ENCODE peak calls at places on chromosomes 3 and 15, in nine cellular contexts. U, J, Z, W, N, F, R, B and Q are unnamed samples.

GRCh38 chr3:134326760-134327593 is 47.3 kb downstream of the AMOTL2 start:
- DNase-seq in J (no peak), W (no peak), U (peak; percentile 76), F (no peak), R (peak; percentile 81), B (no peak), Z (no peak), N (no peak), Q (peak; percentile 56)

GRCh38 chr15:69472046-69472445 is 19.4 kb downstream of the RPLP1 start:
- DNase-seq in N (no peak), U (no peak), B (no peak), R (no peak), Z (no peak), J (no peak), F (no peak), W (no peak), Q (peak; percentile 5)

GRCh38 chr15:78021761-78022160 is 55.8 kb downstream of the TBC1D2B start:
- DNase-seq in U (no peak), N (no peak), Z (no peak), F (no peak), J (no peak), W (no peak), R (no peak), B (no peak), Q (no peak)

GRCh38 chr15:25892126-25892525 is 29.0 kb upstream of the ATP10A start:
- DNase-seq in N (no peak), R (no peak), B (no peak), F (no peak), U (no peak), J (no peak), Z (no peak), W (no peak), Q (no peak)

GRCh38 chr3:55416381-55416821 is 70.7 kb downstream of the WNT5A start:
- DNase-seq in B (no peak), N (no peak), U (no peak), R (no peak), F (no peak), Z (no peak), W (no peak), J (no peak), Q (peak; percentile 58)

GRCh38 chr3:62097121-62097520 is 276.2 kb downstream of the FEZF2 start:
- DNase-seq in U (peak; percentile 63), J (no peak), F (no peak), W (no peak), R (peak; percentile 59), B (no peak), N (no peak), Z (no peak), Q (no peak)

GRCh38 chr3:152175576-152175883 is 93.2 kb upstream of the MBNL1 start:
- DNase-seq in J (no peak), U (no peak), Z (no peak), R (no peak), W (no peak), N (no peak), B (no peak), F (no peak), Q (peak; percentile 17)

GRCh38 chr15:63381301-63382192 is at the start of gene CA12:
- DNase-seq in W (peak; percentile 79), J (peak; percentile 86), N (peak; percentile 45), B (peak; percentile 81), U (no peak), F (peak; percentile 54), Z (no peak), R (peak; percentile 32), Q (no peak)

GRCh38 chr3:60434323-60434722 is 816.9 kb downstream of the FHIT start:
- DNase-seq in N (no peak), B (no peak), F (no peak), R (no peak), Z (no peak), U (no peak), J (no peak), W (no peak), Q (no peak)

GRCh38 chr15:93018574-93018973 is 70.4 kb downstream of the RGMA start:
- DNase-seq in U (no peak), N (no peak), B (no peak), J (no peak), F (no peak), W (no peak), R (no peak), Z (no peak), Q (no peak)

GRCh38 chr3:64911138-64911537 is 223.3 kb upstream of the ADAMTS9 start:
- DNase-seq in Z (no peak), W (no peak), J (no peak), N (no peak), U (no peak), R (no peak), F (no peak), B (no peak), Q (no peak)

GRCh38 chr3:54870423-54870822 is 57.4 kb downstream of the LRTM1 start:
- DNase-seq in U (no peak), Z (no peak), J (no peak), R (peak; percentile 28), F (peak; percentile 22), B (no peak), N (no peak), W (no peak), Q (peak; percentile 45)

GRCh38 chr15:82571722-82572222 is 31.5 kb upstream of the RPS17 start:
- DNase-seq in R (peak; percentile 77), Z (no peak), N (peak; percentile 43), B (no peak), J (peak; percentile 58), F (no peak), W (no peak), U (peak; percentile 80), Q (peak; percentile 28)

GRCh38 chr3:58608648-58609047 is 31.5 kb upstream of the FAM107A start:
- DNase-seq in W (no peak), Z (no peak), F (no peak), R (no peak), U (no peak), B (no peak), J (no peak), N (no peak), Q (no peak)

GRCh38 chr3:42803800-42804112 is 534 bp downstream of the HIGD1A start:
- DNase-seq in R (peak; percentile 33), U (no peak), F (no peak), Z (no peak), W (peak; percentile 89), B (peak; percentile 75), J (peak; percentile 57), N (peak; percentile 43), Q (no peak)

GRCh38 chr15:77986891-77987764 is 90.4 kb downstream of the TBC1D2B start:
- DNase-seq in F (no peak), R (no peak), N (no peak), B (no peak), U (no peak), J (no peak), Z (no peak), W (peak; percentile 75), Q (no peak)

GRCh38 chr15:29018406-29018805 is 132.6 kb downstream of the APBA2 start:
- DNase-seq in Z (no peak), B (no peak), U (no peak), F (no peak), N (peak; percentile 8), W (no peak), J (no peak), R (no peak), Q (no peak)

GRCh38 chr15:24772709-24773373 is 97.3 kb downstream of the NPAP1 start:
- DNase-seq in U (peak; percentile 24), B (peak; percentile 56), J (peak; percentile 65), R (peak; percentile 18), W (peak; percentile 78), N (peak; percentile 64), F (peak; percentile 1), Z (peak; percentile 61), Q (no peak)

GRCh38 chr3:11384074-11384473 is 111.9 kb downstream of the ATG7 start:
- DNase-seq in N (no peak), Z (no peak), J (no peak), W (no peak), B (no peak), U (no peak), F (no peak), R (no peak), Q (no peak)

GRCh38 chr15:40809051-40809450 is 1.8 kb upstream of the DNAJC17 start:
- DNase-seq in J (no peak), B (no peak), F (peak; percentile 53), N (no peak), U (no peak), R (no peak), Z (no peak), W (no peak), Q (no peak)

GRCh38 chr3:46351646-46352045 is 2.3 kb upstream of the CCR2 start:
- DNase-seq in R (no peak), N (no peak), U (no peak), F (no peak), Z (no peak), J (no peak), W (no peak), B (no peak), Q (no peak)
- H3K4me1 ChIP-seq in R (no peaks in the 10 kb centered on the region), N (no peaks in the 10 kb centered on the region), U (no peaks in the 10 kb centered on the region), F (no peaks in the 10 kb centered on the region), Z (peaks cover 59% of the 10 kb centered on the region), J (no peaks in the 10 kb centered on the region), W (peaks cover 51% of the 10 kb centered on the region), B (peaks cover 17% of the 10 kb centered on the region), Q (no peaks in the 10 kb centered on the region)

DNA sequence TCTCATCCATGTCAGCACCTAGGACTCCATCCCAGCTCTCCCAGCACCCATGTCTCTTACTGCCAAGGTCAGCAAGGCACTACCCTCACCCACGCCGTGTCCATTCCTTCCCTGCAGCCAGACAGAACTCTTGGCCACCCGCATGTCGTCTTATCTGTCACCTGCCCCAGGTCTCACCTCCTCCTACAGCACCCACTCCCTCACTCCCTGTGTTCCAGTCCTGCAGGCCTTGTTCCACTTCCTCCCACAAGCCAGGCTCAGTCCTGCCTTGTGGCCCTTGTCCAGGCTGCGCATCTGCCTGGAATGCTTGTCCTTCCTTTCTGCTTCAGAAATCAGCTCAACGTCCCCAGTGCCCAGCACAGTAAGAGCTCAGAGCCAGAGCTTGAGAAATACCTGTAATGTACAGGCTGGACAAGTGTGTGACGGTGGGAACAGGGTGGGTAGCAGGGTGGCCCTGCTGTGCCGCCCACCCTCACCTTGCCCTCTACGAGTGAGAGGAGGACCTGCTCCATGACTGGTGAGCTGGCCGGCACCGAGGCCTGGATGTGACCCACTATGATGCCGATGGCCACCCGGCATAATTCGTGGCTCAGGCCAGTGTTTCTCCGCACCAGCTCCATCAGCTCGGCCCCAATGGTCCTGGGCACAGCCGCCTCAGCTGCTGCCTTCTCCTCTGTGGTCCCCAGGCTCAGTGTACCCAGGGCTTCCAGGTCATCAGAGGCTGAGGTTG is 4.7 kb downstream of the NCKIPSD start:
- DNase-seq in W (no peak), N (no peak), B (no peak), J (no peak), R (no peak), Z (no peak), U (no peak), F (no peak), Q (no peak)
- H3K36me3 ChIP-seq in W (no peaks in the 10 kb centered on the region), N (peaks cover 67% of the 10 kb centered on the region), B (no peaks in the 10 kb centered on the region), J (no peaks in the 10 kb centered on the region), R (no peaks in the 10 kb centered on the region), Z (peaks cover 5% of the 10 kb centered on the region), U (peaks cover 62% of the 10 kb centered on the region), F (peaks cover 8% of the 10 kb centered on the region), Q (peaks cover 58% of the 10 kb centered on the region)

GRCh38 chr3:44976002-44976815 is at the start of the genes EXOSC7 and ZDHHC3:
- DNase-seq in F (peak; percentile 88), B (peak; percentile 96), W (peak; percentile 98), Z (peak; percentile 83), R (peak; percentile 84), U (peak; percentile 81), J (peak; percentile 89), N (peak; percentile 90), Q (peak; percentile 85)
- H3K4me1 ChIP-seq in F (peaks cover 9% of the 10 kb centered on the region), B (peaks cover 5% of the 10 kb centered on the region), W (peaks cover 46% of the 10 kb centered on the region), Z (peaks cover 52% of the 10 kb centered on the region), R (no peaks in the 10 kb centered on the region), U (peaks cover 15% of the 10 kb centered on the region), J (peaks cover 7% of the 10 kb centered on the region), N (peaks cover 63% of the 10 kb centered on the region), Q (peaks cover 6% of the 10 kb centered on the region)

GRCh38 chr15:90459368-90459767 is 70.4 kb upstream of the CRTC3 start:
- DNase-seq in U (no peak), Z (no peak), F (no peak), R (no peak), W (no peak), J (no peak), N (no peak), B (no peak), Q (no peak)
- H3K36me3 ChIP-seq in U (peaks cover 51% of the 10 kb centered on the region), Z (peaks cover 37% of the 10 kb centered on the region), F (peaks cover 32% of the 10 kb centered on the region), R (no peaks in the 10 kb centered on the region), W (no peaks in the 10 kb centered on the region), J (peaks cover 8% of the 10 kb centered on the region), N (peaks cover 59% of the 10 kb centered on the region), B (peaks cover 19% of the 10 kb centered on the region), Q (peaks cover 37% of the 10 kb centered on the region)